ENCODE peak calls at places on chromosome 1, in seven cellular contexts. P, K, R, Q, Z, M and A are unnamed samples.

GRCh38 chr1:941588-942383 is 17.3 kb downstream of the NOC2L start:
- DNase-seq in P (no peak), K (no peak), R (peak), Q (peak), Z (peak), M (no peak), A (no peak)

GRCh38 chr1:228849011-228849541 is 113.8 kb downstream of the RHOU start:
- DNase-seq in P (no peak), K (no peak), R (no peak), Q (no peak), Z (no peak), M (no peak), A (no peak)

GRCh38 chr1:221217029-221217428 is 337.8 kb downstream of the HLX start:
- DNase-seq in P (no peak), K (no peak), R (no peak), Q (no peak), Z (no peak), M (no peak), A (no peak)

GRCh38 chr1:151314137-151314875 is 12.9 kb downstream of the PI4KB start:
- DNase-seq in P (peak), K (no peak), R (no peak), Q (peak), Z (no peak), M (no peak), A (no peak)

GRCh38 chr1:165645654-165646366 is 14.8 kb downstream of the MGST3 start:
- DNase-seq in P (no peak), K (no peak), R (no peak), Q (peak), Z (no peak), M (no peak), A (peak)

GRCh38 chr1:54459714-54460113 is 53.5 kb upstream of the SSBP3 start:
- DNase-seq in P (no peak), K (no peak), R (no peak), Q (no peak), Z (peak), M (no peak), A (no peak)

GRCh38 chr1:29592261-29592615 is 355.9 kb downstream of the PTPRU start:
- DNase-seq in P (no peak), K (no peak), R (no peak), Q (no peak), Z (no peak), M (no peak), A (no peak)

GRCh38 chr1:23867542-23867952 is 543 bp downstream of the FUCA1 start:
- DNase-seq in P (peak), K (no peak), R (no peak), Q (peak), Z (peak), M (no peak), A (no peak)

GRCh38 chr1:178509608-178510007 is 3.3 kb upstream of the TEX35 start:
- DNase-seq in P (no peak), K (no peak), R (no peak), Q (no peak), Z (no peak), M (no peak), A (no peak)

GRCh38 chr1:33541966-33542365 is 69.5 kb downstream of the ZSCAN20 start:
- DNase-seq in P (no peak), K (no peak), R (no peak), Q (no peak), Z (no peak), M (no peak), A (no peak)

GRCh38 chr1:36094621-36095061 is 5.9 kb downstream of the ADPRS start:
- DNase-seq in P (no peak), K (no peak), R (no peak), Q (no peak), Z (no peak), M (no peak), A (no peak)

GRCh38 chr1:5447479-5448070 is 544.6 kb downstream of the NPHP4 start:
- DNase-seq in P (no peak), K (no peak), R (no peak), Q (no peak), Z (peak), M (no peak), A (no peak)

GRCh38 chr1:194184974-194185373 is 998.6 kb upstream of the B3GALT2 start:
- DNase-seq in P (no peak), K (no peak), R (no peak), Q (no peak), Z (no peak), M (no peak), A (no peak)